ENCODE peak calls at places on chromosomes 3 and 15, in seven cellular contexts. L is activated T-cell treated with anti-CD3 and anti-CD28 coated beads, Interleukin-2, amount 50 U/mL, for 4 hours; U is natural killer cell; E is effector memory CD8-positive, alpha-beta T cell; T is heart left ventricle; Y is body of pancreas; M is stimulated activated naive CD8-positive, alpha-beta T cell treated with anti-CD3 and anti-CD28 coated beads, Interleukin-15, Interleukin-2, amounts not matched to agents 100 U/mL and 50 U/mL, for 24 hours. C is an unnamed sample.

GRCh38 chr3:62873672-62874397 is 1.4 kb downstream of the CADPS start:
- ATAC-seq in L (no peak), U (no peak), E (no peak), T (peak), Y (peak), M (no peak), C (no peak)

GRCh38 chr15:46956456-46956855 is 760.8 kb upstream of the SEMA6D start:
- ATAC-seq in L (no peak), U (no peak), E (no peak), T (peak), Y (no peak), M (no peak), C (no peak)

GRCh38 chr3:29440321-29441019 is 159.6 kb downstream of the RBMS3 start:
- ATAC-seq in L (no peak), U (no peak), E (no peak), T (peak), Y (peak), M (peak), C (no peak)

GRCh38 chr3:14177580-14178246 is 688 bp downstream of the XPC start:
- ATAC-seq in L (peak), U (peak), E (peak), T (peak), Y (no peak), M (peak), C (peak)

GRCh38 chr3:12588039-12588673 is 31.3 kb downstream of the MKRN2 start:
- ATAC-seq in L (no peak), U (no peak), E (no peak), T (no peak), Y (no peak), M (no peak), C (no peak)

GRCh38 chr3:192942625-192943024 is 25.0 kb upstream of the MB21D2 start:
- ATAC-seq in L (no peak), U (no peak), E (no peak), T (peak), Y (no peak), M (no peak), C (no peak)

GRCh38 chr3:101898752-101899169 is 49.4 kb downstream of the NFKBIZ start:
- ATAC-seq in L (no peak), U (peak), E (peak), T (peak), Y (no peak), M (no peak), C (peak)

GRCh38 chr3:189392969-189393368 is 221.2 kb downstream of the TPRG1 start:
- ATAC-seq in L (no peak), U (no peak), E (no peak), T (no peak), Y (no peak), M (no peak), C (peak)

GRCh38 chr3:69126999-69127398 is 4.6 kb upstream of the LMOD3 start:
- ATAC-seq in L (no peak), U (no peak), E (no peak), T (no peak), Y (no peak), M (no peak), C (no peak)

GRCh38 chr15:42511010-42511396 is 15.6 kb downstream of the SNAP23 start:
- ATAC-seq in L (no peak), U (no peak), E (no peak), T (peak), Y (no peak), M (no peak), C (no peak)

GRCh38 chr15:54481819-54482218 is 503.6 kb downstream of the UNC13C start:
- ATAC-seq in L (no peak), U (no peak), E (no peak), T (no peak), Y (no peak), M (no peak), C (no peak)

GRCh38 chr3:56336023-56336422 is 132.2 kb downstream of the ERC2 start:
- ATAC-seq in L (no peak), U (no peak), E (no peak), T (no peak), Y (no peak), M (no peak), C (no peak)

C was measured in stimulated activated memory B cell treated with anti-CD40 and anti-IgM and Interleukin-4, amounts not matched to agents 10 μg/mL and 1 μg/mL and 100 μg/mL, for 72 hours.